ENCODE peak calls at places on chromosome 15, in seven cellular contexts. G is hypothalamus; W is cardiac muscle cell; F is T-helper 17 cell; J is naive thymus-derived CD4-positive, alpha-beta T cell; K is choroid plexus epithelial cell; S is heart left ventricle. X is an unnamed sample.

GRCh38 chr15:98321916-98322315 is 326.4 kb upstream of the IGF1R start:
- DNase-seq in F (no peak), J (no peak), S (no peak), G (no peak), W (no peak), K (no peak), X (no peak)

GRCh38 chr15:101267320-101268104 is 9.8 kb downstream of the SELENOS start:
- DNase-seq in J (no peak), K (peak; percentile 55), F (no peak), W (no peak), G (no peak), S (no peak), X (no peak)

GRCh38 chr15:85702321-85703230 is 92.1 kb downstream of the KLHL25 start:
- DNase-seq in K (peak; percentile 74), S (no peak), G (no peak), W (no peak), F (no peak), J (peak; percentile 16), X (no peak)

GRCh38 chr15:39657181-39657580 is 76.3 kb downstream of the THBS1 start:
- DNase-seq in G (no peak), K (peak; percentile 38), S (no peak), J (no peak), W (no peak), F (no peak), X (no peak)

GRCh38 chr15:65414841-65415621 is 7.7 kb downstream of the IGDCC4 start:
- DNase-seq in W (peak; percentile 84), K (peak; percentile 84), S (no peak), F (no peak), J (no peak), G (no peak), X (no peak)

GRCh38 chr15:26521142-26521541 is 251.7 kb downstream of the GABRB3 start:
- DNase-seq in K (no peak), F (no peak), J (no peak), G (no peak), S (no peak), W (no peak), X (no peak)

GRCh38 chr15:64667736-64668161 is 107.6 kb downstream of the RBPMS2 start:
- DNase-seq in G (no peak), K (peak; percentile 60), J (no peak), W (no peak), S (no peak), F (no peak), X (no peak)

GRCh38 chr15:74406992-74407705 is 26.6 kb downstream of the SEMA7A start:
- DNase-seq in G (no peak), J (no peak), S (no peak), W (no peak), K (peak; percentile 79), F (no peak), X (no peak)

GRCh38 chr15:70185251-70185711 is 87.6 kb upstream of the TLE3 start:
- DNase-seq in W (no peak), J (no peak), G (no peak), S (no peak), K (no peak), F (no peak), X (no peak)

GRCh38 chr15:79431636-79432344 is at the start of gene MINAR1:
- DNase-seq in S (peak; percentile 62), W (peak; percentile 79), F (no peak), G (no peak), J (no peak), K (peak; percentile 50), X (no peak)

GRCh38 chr15:99502661-99503060 is 63.1 kb upstream of the MEF2A start:
- DNase-seq in F (no peak), J (no peak), S (no peak), W (no peak), G (no peak), K (no peak), X (no peak)

GRCh38 chr15:70902105-70902504 is 9.5 kb downstream of the LRRC49 start:
- DNase-seq in G (no peak), W (no peak), K (peak; percentile 90), S (no peak), F (no peak), J (no peak), X (no peak)

GRCh38 chr15:87619161-87619960 is 637.2 kb downstream of the NTRK3 start:
- DNase-seq in G (no peak), K (peak; percentile 94), W (no peak), S (no peak), J (no peak), F (no peak), X (no peak)

GRCh38 chr15:70955151-70955550 is 62.5 kb downstream of the LRRC49 start:
- DNase-seq in F (no peak), S (no peak), G (no peak), K (peak; percentile 23), J (no peak), W (no peak), X (no peak)

GRCh38 chr15:101167791-101168462 is 83.9 kb downstream of the CHSY1 start:
- DNase-seq in W (no peak), F (no peak), S (peak; percentile 83), K (peak; percentile 86), G (no peak), J (no peak), X (peak; percentile 77)

GRCh38 chr15:63495343-63495742 is 9.1 kb upstream of the USP3 start:
- DNase-seq in W (no peak), F (no peak), J (no peak), S (no peak), G (no peak), K (no peak), X (no peak)

GRCh38 chr15:85030301-85031049 is 48.8 kb downstream of the PDE8A start:
- DNase-seq in K (peak; percentile 56), W (no peak), S (no peak), G (no peak), J (no peak), F (no peak), X (no peak)

GRCh38 chr15:71493526-71493925 is 316.8 kb upstream of the NR2E3 start:
- DNase-seq in J (no peak), K (no peak), F (no peak), S (no peak), W (no peak), G (no peak), X (no peak)

GRCh38 chr15:86231864-86232801 is 152.5 kb downstream of the AGBL1 start:
- DNase-seq in W (peak; percentile 62), J (no peak), S (no peak), G (no peak), K (peak; percentile 20), F (peak; percentile 9), X (no peak)

GRCh38 chr15:42405876-42406482 is 46.7 kb downstream of the CAPN3 start:
- DNase-seq in J (no peak), K (no peak), G (no peak), W (no peak), S (no peak), F (no peak), X (no peak)

GRCh38 chr15:39878401-39878775 is 41.7 kb downstream of the GPR176 start:
- DNase-seq in S (no peak), W (no peak), J (no peak), K (peak; percentile 76), G (no peak), F (no peak), X (no peak)

GRCh38 chr15:69727257-69727924 is 274.8 kb downstream of the RPLP1 start:
- DNase-seq in S (no peak), J (no peak), F (no peak), G (no peak), W (no peak), K (no peak), X (no peak)

GRCh38 chr15:41879321-41879845 is 14.5 kb downstream of the SPTBN5 start:
- DNase-seq in F (no peak), W (no peak), S (no peak), K (no peak), J (no peak), G (no peak), X (no peak)

GRCh38 chr15:42267286-42267685 is 5.7 kb upstream of the GANC start:
- DNase-seq in S (no peak), F (no peak), W (no peak), J (no peak), G (no peak), K (no peak), X (no peak)

GRCh38 chr15:27686376-27686775 is 412.7 kb downstream of the OCA2 start:
- DNase-seq in F (no peak), W (no peak), K (peak; percentile 68), G (no peak), S (no peak), J (no peak), X (no peak)

GRCh38 chr15:29352402-29352801 is 82.8 kb upstream of the NSMCE3 start:
- DNase-seq in G (no peak), S (no peak), W (no peak), J (no peak), F (no peak), K (no peak), X (no peak)

GRCh38 chr15:86624261-86625036 is 544.8 kb downstream of the AGBL1 start:
- DNase-seq in W (peak; percentile 89), G (no peak), J (no peak), K (peak; percentile 30), F (peak; percentile 8), S (peak; percentile 82), X (peak; percentile 13)

GRCh38 chr15:20356444-20357138 is 185.0 kb downstream of the GOLGA6L6 start:
- DNase-seq in G (no peak), K (peak; percentile 16), W (no peak), S (peak; percentile 85), F (peak; percentile 55), J (peak; percentile 72), X (no peak)

GRCh38 chr15:37900286-37901221 is 33.9 kb upstream of the TMCO5A start:
- DNase-seq in J (no peak), F (no peak), W (peak; percentile 28), K (peak; percentile 89), S (no peak), G (no peak), X (no peak)

GRCh38 chr15:50549326-50549725 is 2.9 kb upstream of the USP50 start:
- DNase-seq in F (no peak), J (no peak), G (no peak), S (no peak), W (no peak), K (no peak), X (no peak)

GRCh38 chr15:42068601-42069000 is 25.8 kb downstream of the PLA2G4D start:
- DNase-seq in K (no peak), J (no peak), S (no peak), G (no peak), F (no peak), W (no peak), X (no peak)

GRCh38 chr15:89328398-89329254 is 6.0 kb downstream of the POLG start:
- DNase-seq in K (no peak), W (no peak), J (no peak), F (no peak), G (no peak), S (no peak), X (no peak)

GRCh38 chr15:38895326-38896282 is 331.0 kb upstream of the RASGRP1 start:
- DNase-seq in S (no peak), G (no peak), J (no peak), K (peak; percentile 85), F (no peak), W (no peak), X (no peak)

GRCh38 chr15:39886418-39886817 is 33.6 kb downstream of the GPR176 start:
- DNase-seq in W (no peak), S (no peak), J (no peak), G (no peak), K (no peak), F (no peak), X (no peak)

GRCh38 chr15:57220220-57220619 is 156.1 kb upstream of the CGNL1 start:
- DNase-seq in S (no peak), G (no peak), W (no peak), F (no peak), K (peak; percentile 72), J (no peak), X (no peak)

GRCh38 chr15:97525809-97526208 is 434.7 kb upstream of the ARRDC4 start:
- DNase-seq in W (no peak), J (no peak), G (no peak), F (no peak), S (no peak), K (no peak), X (no peak)

X was measured in thoracic aorta.